ENCODE peak calls at places on chromosomes 5 and 9, in eight cellular contexts. X is uterus, Q is HCT116, E is spleen, L is HepG2, K is psoas muscle, R is lower lobe of right lung, O is right atrium auricular region. M is an unnamed sample.

GRCh38 chr9:91075279-91075678 is 273.7 kb downstream of the SYK start:
- DNase-seq in X (no peak), Q (no peak), E (no peak), L (no peak), K (no peak), R (no peak), O (no peak), M (no peak)

GRCh38 chr9:69391946-69392345 is 66.9 kb downstream of the ENTREP1 start:
- DNase-seq in X (no peak), Q (no peak), E (no peak), L (no peak), K (peak; percentile 62), R (no peak), O (no peak), M (no peak)

GRCh38 chr5:118506453-118506852 is 481.9 kb downstream of the DTWD2 start:
- DNase-seq in X (no peak), Q (no peak), E (peak; percentile 52), L (no peak), K (no peak), R (no peak), O (no peak), M (no peak)

GRCh38 chr5:50576686-50577256 is 89.7 kb upstream of the PARP8 start:
- DNase-seq in X (no peak), Q (no peak), E (no peak), L (no peak), K (no peak), R (no peak), O (no peak), M (no peak)

GRCh38 chr9:16720386-16720785 is 150.1 kb downstream of the BNC2 start:
- DNase-seq in X (no peak), Q (no peak), E (no peak), L (no peak), K (no peak), R (no peak), O (no peak), M (no peak)

GRCh38 chr5:126745259-126745992 is 31.5 kb upstream of the LMNB1 start:
- DNase-seq in X (no peak), Q (no peak), E (no peak), L (no peak), K (no peak), R (no peak), O (no peak), M (no peak)

GRCh38 chr5:96067902-96068614 is 106.4 kb upstream of the ELL2 start:
- DNase-seq in X (no peak), Q (peak; percentile 77), E (no peak), L (no peak), K (no peak), R (no peak), O (no peak), M (no peak)

GRCh38 chr5:133051117-133051546 is 681 bp upstream of the HSPA4 start:
- DNase-seq in X (no peak), Q (no peak), E (no peak), L (no peak), K (no peak), R (no peak), O (no peak), M (no peak)

GRCh38 chr5:125006011-125006685 is 259.7 kb upstream of the ZNF608 start:
- DNase-seq in X (no peak), Q (no peak), E (no peak), L (no peak), K (no peak), R (no peak), O (no peak), M (no peak)

GRCh38 chr5:105168806-105169205 is 1606.2 kb upstream of the NUDT12 start:
- DNase-seq in X (no peak), Q (no peak), E (no peak), L (no peak), K (no peak), R (no peak), O (no peak), M (no peak)

GRCh38 chr9:98550206-98550820 is 158.4 kb downstream of the GABBR2 start:
- DNase-seq in X (no peak), Q (no peak), E (no peak), L (no peak), K (no peak), R (no peak), O (peak; percentile 9), M (no peak)

GRCh38 chr5:151002250-151002649 is 18.1 kb upstream of the GPX3 start:
- DNase-seq in X (no peak), Q (peak; percentile 28), E (no peak), L (peak; percentile 58), K (no peak), R (no peak), O (peak; percentile 61), M (no peak)

GRCh38 chr5:128228506-128228905 is 144.9 kb downstream of the SLC12A2 start:
- DNase-seq in X (no peak), Q (no peak), E (no peak), L (no peak), K (no peak), R (no peak), O (no peak), M (no peak)

GRCh38 chr5:109448838-109449237 is 39.1 kb upstream of the PJA2 start:
- DNase-seq in X (no peak), Q (no peak), E (no peak), L (no peak), K (no peak), R (no peak), O (no peak), M (no peak)

GRCh38 chr9:120306561-120306960 is 273.4 kb downstream of the CDK5RAP2 start:
- DNase-seq in X (no peak), Q (no peak), E (no peak), L (no peak), K (no peak), R (no peak), O (peak; percentile 23), M (no peak)

GRCh38 chr5:173452098-173452497 is 123.9 kb upstream of the STC2 start:
- DNase-seq in X (no peak), Q (peak; percentile 73), E (no peak), L (peak; percentile 49), K (peak; percentile 74), R (no peak), O (peak; percentile 69), M (peak; percentile 43)

GRCh38 chr9:89954229-89954628 is 349.4 kb downstream of the GADD45G start:
- DNase-seq in X (no peak), Q (no peak), E (no peak), L (no peak), K (peak; percentile 53), R (no peak), O (no peak), M (no peak)

GRCh38 chr9:6631207-6631512 is 14.4 kb downstream of the GLDC start:
- DNase-seq in X (no peak), Q (no peak), E (no peak), L (no peak), K (no peak), R (no peak), O (no peak), M (no peak)

GRCh38 chr9:84862786-84863185 is 193.3 kb downstream of the NTRK2 start:
- DNase-seq in X (peak; percentile 28), Q (no peak), E (no peak), L (no peak), K (no peak), R (peak; percentile 43), O (no peak), M (peak; percentile 28)

GRCh38 chr5:111559680-111560079 is 47.3 kb upstream of the STARD4 start:
- DNase-seq in X (no peak), Q (no peak), E (no peak), L (no peak), K (no peak), R (no peak), O (no peak), M (no peak)

GRCh38 chr9:89418882-89419641 is 78.9 kb downstream of the SEMA4D start:
- DNase-seq in X (no peak), Q (no peak), E (peak; percentile 93), L (no peak), K (no peak), R (no peak), O (no peak), M (no peak)

GRCh38 chr9:16417101-16417500 is 453.4 kb downstream of the BNC2 start:
- DNase-seq in X (no peak), Q (no peak), E (no peak), L (no peak), K (no peak), R (no peak), O (no peak), M (no peak)

GRCh38 chr9:129081388-129081889 is 528 bp downstream of the DOLPP1 start:
- DNase-seq in X (no peak), Q (no peak), E (peak; percentile 82), L (no peak), K (no peak), R (peak; percentile 66), O (no peak), M (no peak)

DNA sequence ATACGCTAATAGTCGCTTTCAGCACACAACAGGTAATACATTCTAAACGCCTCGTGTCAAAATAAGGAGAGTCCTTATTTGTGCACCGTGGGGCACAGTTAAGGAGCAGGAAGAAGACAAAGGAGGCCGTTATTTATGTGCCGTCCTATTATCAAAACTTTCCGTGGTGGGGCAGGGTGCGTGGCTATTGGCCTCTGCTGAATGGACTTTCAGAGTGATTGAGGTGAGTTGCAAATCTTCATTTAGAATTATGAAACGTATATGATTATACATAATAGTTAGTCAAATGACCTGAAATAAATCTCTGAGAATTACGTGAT is 833 bp downstream of the C5orf24 start:
- DNase-seq in X (no peak), Q (no peak), E (no peak), L (peak; percentile 25), K (no peak), R (no peak), O (no peak), M (no peak)
- H3K36me3 ChIP-seq in X (no peaks in the 10 kb centered on the region), Q (no peaks in the 10 kb centered on the region), E (peaks cover 36% of the 10 kb centered on the region), L (no peaks in the 10 kb centered on the region), K (no peaks in the 10 kb centered on the region), R (peaks cover 26% of the 10 kb centered on the region), O (no peaks in the 10 kb centered on the region), M (peaks cover 3% of the 10 kb centered on the region)

GRCh38 chr9:8693147-8693921 is 893.8 kb upstream of the DMAC1 start:
- DNase-seq in X (no peak), Q (no peak), E (no peak), L (no peak), K (no peak), R (no peak), O (no peak), M (no peak)

GRCh38 chr9:8694983-8695588 is 895.5 kb upstream of the DMAC1 start:
- DNase-seq in X (no peak), Q (no peak), E (no peak), L (no peak), K (no peak), R (no peak), O (no peak), M (no peak)

GRCh38 chr9:8696536-8696935 is 897.0 kb upstream of the DMAC1 start:
- DNase-seq in X (no peak), Q (no peak), E (no peak), L (no peak), K (no peak), R (no peak), O (no peak), M (no peak)
- TF ChIP-seq CTCF in X (no peak), Q (no peak), E (no peak), L (no peak), K (no peak), R (no peak), O (no peak), M (no peak)

GRCh38 chr5:15797116-15797515 is 297.1 kb downstream of the FBXL7 start:
- DNase-seq in X (no peak), Q (no peak), E (no peak), L (no peak), K (no peak), R (no peak), O (no peak), M (no peak)
- H3K27me3 ChIP-seq in X (no peaks in the 10 kb centered on the region), Q (no peaks in the 10 kb centered on the region), E (no peaks in the 10 kb centered on the region), L (no peaks in the 10 kb centered on the region), K (no peaks in the 10 kb centered on the region), R (no peaks in the 10 kb centered on the region), O (no peaks in the 10 kb centered on the region), M (no peaks in the 10 kb centered on the region)

GRCh38 chr5:168669156-168669555 is 90.0 kb upstream of the PANK3 start:
- DNase-seq in X (no peak), Q (no peak), E (peak; percentile 58), L (no peak), K (no peak), R (no peak), O (no peak), M (no peak)
- H3K36me3 ChIP-seq in X (no peaks in the 10 kb centered on the region), Q (no peaks in the 10 kb centered on the region), E (no peaks in the 10 kb centered on the region), L (no peaks in the 10 kb centered on the region), K (no peaks in the 10 kb centered on the region), R (no peaks in the 10 kb centered on the region), O (peaks cover 22% of the 10 kb centered on the region), M (no peaks in the 10 kb centered on the region)

M was measured in left ventricle myocardium inferior.